ENCODE peak calls at places on chromosome 18, in six cellular contexts. L is GM23248, U is neuronal stem cell, S is OCI-LY7, B is IMR-90, Q is neural progenitor cell. D is an unnamed sample. For H3K4me1, the result is how much of the 10 kb centered on the place peaks cover.

GRCh38 chr18:46939337-46939963 is 22.0 kb downstream of the KATNAL2 start:
- DNase-seq in Q (no peak), S (no peak), L (peak), B (peak), U (no peak), D (no peak)

GRCh38 chr18:74951165-74951760 is 257.7 kb downstream of the PTGR3 start:
- DNase-seq in U (no peak), Q (no peak), B (peak), S (no peak), L (peak), D (no peak)

GRCh38 chr18:22346968-22347611 is 70.6 kb downstream of the CTAGE1 start:
- DNase-seq in L (peak), S (no peak), B (peak), U (peak), Q (peak), D (no peak)

GRCh38 chr18:25621144-25621543 is 269.2 kb upstream of the ZNF521 start:
- DNase-seq in Q (no peak), S (no peak), U (no peak), B (peak), L (no peak), D (no peak)

GRCh38 chr18:67428805-67429204 is 87.7 kb downstream of the DSEL start:
- DNase-seq in B (peak), U (no peak), S (no peak), Q (no peak), L (peak), D (no peak)

GRCh38 chr18:67980241-67980640 is 463.7 kb upstream of the DSEL start:
- DNase-seq in U (no peak), Q (no peak), S (no peak), B (no peak), L (no peak), D (no peak)

GRCh38 chr18:27057459-27058302 is 127.4 kb downstream of the CHST9 start:
- DNase-seq in Q (no peak), S (no peak), L (no peak), B (no peak), U (no peak), D (no peak)

GRCh38 chr18:47247833-47248609 is 3.4 kb downstream of the SKOR2 start:
- DNase-seq in S (no peak), L (no peak), U (no peak), Q (peak), B (no peak), D (no peak)

GRCh38 chr18:59460060-59460395 is 101.0 kb upstream of the LMAN1 start:
- DNase-seq in L (no peak), U (no peak), S (no peak), Q (peak), B (peak), D (no peak)

GRCh38 chr18:66280470-66280869 is 323.4 kb downstream of the CDH19 start:
- DNase-seq in U (no peak), L (no peak), S (no peak), B (no peak), Q (no peak), D (no peak)

GRCh38 chr18:47191956-47192355 is 15.8 kb upstream of the IER3IP1 start:
- DNase-seq in S (no peak), L (peak), U (no peak), B (peak), Q (no peak), D (no peak)

GRCh38 chr18:80022613-80023012 is 11.6 kb upstream of the RBFA start:
- DNase-seq in Q (peak), U (peak), B (peak), L (peak), S (peak), D (peak)

GRCh38 chr18:35454803-35455202 is 43.0 kb downstream of the INO80C start:
- DNase-seq in S (no peak), Q (no peak), L (no peak), U (no peak), B (no peak), D (no peak)

GRCh38 chr18:55477537-55478300 is 110.3 kb downstream of the TCF4 start:
- DNase-seq in L (peak), S (peak), U (no peak), B (peak), Q (no peak), D (peak)

GRCh38 chr18:31041346-31042067 is 1.0 kb downstream of the DSC3 start:
- DNase-seq in Q (peak), U (peak), L (no peak), S (no peak), B (no peak), D (no peak)

GRCh38 chr18:44309185-44309584 is 371.5 kb upstream of the SETBP1 start:
- DNase-seq in L (peak), B (peak), S (no peak), Q (no peak), U (no peak), D (no peak)

GRCh38 chr18:76554788-76555187 is 59.7 kb upstream of the ZNF516 start:
- DNase-seq in U (no peak), S (no peak), B (no peak), Q (no peak), L (no peak), D (no peak)

GRCh38 chr18:35029103-35029502 is 12.1 kb upstream of the MAPRE2 start:
- DNase-seq in U (no peak), B (peak), Q (no peak), S (no peak), L (peak), D (no peak)

GRCh38 chr18:76491436-76491800 is 3.6 kb downstream of the ZNF516 start:
- DNase-seq in Q (peak), U (peak), L (peak), B (peak), S (peak), D (peak)

GRCh38 chr18:35500113-35500512 is 2.4 kb upstream of the INO80C start:
- DNase-seq in B (no peak), U (no peak), L (no peak), S (no peak), Q (no peak), D (no peak)

GRCh38 chr18:40925071-40925541 is 1029.9 kb upstream of the PIK3C3 start:
- DNase-seq in U (no peak), B (no peak), S (no peak), L (peak), Q (no peak), D (no peak)

GRCh38 chr18:58253871-58254270 is 209.8 kb downstream of the NEDD4L start:
- DNase-seq in S (no peak), B (no peak), U (no peak), Q (no peak), L (no peak), D (no peak)

GRCh38 chr18:58256316-58257080 is 212.5 kb downstream of the NEDD4L start:
- DNase-seq in Q (no peak), U (no peak), B (no peak), L (no peak), S (no peak), D (no peak)

GRCh38 chr18:58254873-58255511 is 211.0 kb downstream of the NEDD4L start:
- DNase-seq in L (no peak), Q (peak), S (no peak), U (no peak), B (peak), D (no peak)

GRCh38 chr18:58257461-58257860 is 213.4 kb downstream of the NEDD4L start:
- DNase-seq in B (peak), Q (no peak), L (no peak), S (no peak), U (no peak), D (no peak)

GRCh38 chr18:58255701-58256311 is 211.8 kb downstream of the NEDD4L start:
- DNase-seq in U (no peak), Q (no peak), L (no peak), S (no peak), B (no peak), D (no peak)
- H3K4me1 ChIP-seq in U (under half), Q (under half), L (under half), S (under half), B (under half), D (under half)

GRCh38 chr18:9606039-9606438 is 8.3 kb downstream of the PPP4R1 start:
- DNase-seq in L (no peak), Q (no peak), S (no peak), U (no peak), B (no peak), D (no peak)
- H3K4me2 ChIP-seq in L (no peak), Q (no peak), S (no peak), U (no peak), B (no peak), D (no peak)

GRCh38 chr18:13560306-13560705 is 166.1 kb downstream of the FAM210A start:
- DNase-seq in S (no peak), B (no peak), Q (no peak), U (no peak), L (no peak), D (no peak)

GRCh38 chr18:13563390-13563805 is 163.0 kb downstream of the FAM210A start:
- DNase-seq in Q (no peak), B (no peak), L (no peak), U (no peak), S (no peak), D (no peak)

GRCh38 chr18:13565228-13565627 is 161.1 kb downstream of the FAM210A start:
- DNase-seq in S (no peak), Q (no peak), L (no peak), U (no peak), B (no peak), D (no peak)

GRCh38 chr18:13564579-13564978 is 161.8 kb downstream of the FAM210A start:
- DNase-seq in B (no peak), S (no peak), U (no peak), L (no peak), Q (no peak), D (no peak)

GRCh38 chr18:13562494-13563029 is 163.8 kb downstream of the FAM210A start:
- DNase-seq in B (no peak), U (no peak), S (peak), L (no peak), Q (no peak), D (no peak)
- H3K4me1 ChIP-seq in B (under half), U (under half), S (half or more), L (under half), Q (under half), D (half or more)

GRCh38 chr18:32803571-32803970 is 30.7 kb upstream of the KLHL14 start:
- DNase-seq in L (no peak), U (peak), Q (peak), B (no peak), S (peak), D (peak)
- H3K4me2 ChIP-seq in L (no peak), U (no peak), Q (peak), B (no peak), S (peak), D (peak)

GRCh38 chr18:45328271-45328670 is 287.0 kb upstream of the SLC14A2 start:
- DNase-seq in L (no peak), U (no peak), S (no peak), B (no peak), Q (no peak), D (no peak)
- H3K4me1 ChIP-seq in L (half or more), U (under half), S (under half), B (under half), Q (under half), D (under half)

GRCh38 chr18:24426073-24426397 is 435 bp upstream of the IMPACT start:
- DNase-seq in L (no peak), S (no peak), B (no peak), U (no peak), Q (no peak), D (peak)
- H3K4me2 ChIP-seq in L (peak), S (no peak), B (peak), U (peak), Q (peak), D (peak)

GRCh38 chr18:10950080-10950875 is 199.1 kb downstream of the PIEZO2 start:
- DNase-seq in B (no peak), U (no peak), S (no peak), Q (no peak), L (no peak), D (no peak)
- H3K4me1 ChIP-seq in B (under half), U (under half), S (half or more), Q (under half), L (under half), D (under half)

GRCh38 chr18:8423051-8423558 is 186.1 kb upstream of the RAB12 start:
- DNase-seq in B (peak), Q (no peak), L (peak), U (no peak), S (no peak), D (no peak)
- H3K4me2 ChIP-seq in B (no peak), Q (no peak), L (no peak), U (no peak), S (no peak), D (no peak)

GRCh38 chr18:49562481-49563129 is 748 bp downstream of the LIPG start:
- DNase-seq in B (no peak), L (peak), S (no peak), U (no peak), Q (peak), D (no peak)
- H3K4me1 ChIP-seq in B (under half), L (under half), S (under half), U (under half), Q (under half), D (under half)

D was measured in Karpas-422.